ENCODE peak calls at places on chromosomes 2 and 18, in four cellular contexts. D is fibroblast of lung, R is neural progenitor cell, P is IMR-90. Q is an unnamed sample. For H3K27me3, the result is how much of the 10 kb centered on the place peaks cover.

GRCh38 chr2:146624429-146624828 is 1220.4 kb upstream of the ACVR2A start:
- DNase-seq in D (no peak), R (no peak), P (no peak), Q (no peak)

GRCh38 chr18:7221424-7222155 is 9.3 kb upstream of the LRRC30 start:
- DNase-seq in D (peak), R (peak), P (peak), Q (peak)

GRCh38 chr2:10007440-10007839 is 35.9 kb upstream of the KLF11 start:
- DNase-seq in D (peak), R (no peak), P (peak), Q (no peak)

GRCh38 chr2:102193074-102193473 is 6.3 kb downstream of the IL1RL2 start:
- DNase-seq in D (peak), R (no peak), P (peak), Q (peak)

GRCh38 chr2:105894327-105894944 is 149.7 kb downstream of the NCK2 start:
- DNase-seq in D (no peak), R (no peak), P (no peak), Q (no peak)

GRCh38 chr2:213216461-213216860 is 65.0 kb upstream of the IKZF2 start:
- DNase-seq in D (peak), R (no peak), P (peak), Q (peak)

GRCh38 chr2:232354069-232354468 is 24.5 kb upstream of the ALPP start:
- DNase-seq in D (no peak), R (no peak), P (no peak), Q (no peak)

GRCh38 chr18:48452863-48453323 is 43.7 kb upstream of the ZBTB7C start:
- DNase-seq in D (peak), R (peak), P (peak), Q (peak)

GRCh38 chr2:54308186-54308585 is 52.2 kb upstream of the TSPYL6 start:
- DNase-seq in D (peak), R (no peak), P (no peak), Q (no peak)

GRCh38 chr18:8989855-8990254 is 112.6 kb upstream of the NDUFV2 start:
- DNase-seq in D (no peak), R (no peak), P (no peak), Q (peak)

GRCh38 chr2:201872576-201872975 is 66.2 kb downstream of the CDK15 start:
- DNase-seq in D (peak), R (peak), P (no peak), Q (no peak)

GRCh38 chr2:232886632-232887031 is 16.6 kb downstream of the SNORC start:
- DNase-seq in D (no peak), R (no peak), P (no peak), Q (no peak)

GRCh38 chr2:218964041-218964771 is 4.7 kb downstream of the CDK5R2 start:
- DNase-seq in D (peak), R (peak), P (peak), Q (peak)

GRCh38 chr18:23341383-23341782 is 111.7 kb upstream of the RIOK3 start:
- DNase-seq in D (peak), R (no peak), P (peak), Q (peak)

GRCh38 chr2:228039752-228040534 is 141.5 kb downstream of the SPHKAP start:
- DNase-seq in D (no peak), R (peak), P (no peak), Q (peak)

GRCh38 chr2:44295636-44296359 is 20.5 kb downstream of the SLC3A1 start:
- DNase-seq in D (no peak), R (peak), P (no peak), Q (no peak)

GRCh38 chr2:183292028-183292427 is 167.8 kb downstream of the NUP35 start:
- DNase-seq in D (no peak), R (peak), P (no peak), Q (no peak)

GRCh38 chr2:44398243-44398897 is 36.6 kb downstream of the CAMKMT start:
- DNase-seq in D (no peak), R (peak), P (no peak), Q (no peak)

GRCh38 chr2:48601349-48601748 is 16.3 kb upstream of the GTF2A1L start:
- DNase-seq in D (peak), R (peak), P (peak), Q (peak)

GRCh38 chr2:36780231-36780808 is 83.8 kb downstream of the VIT start:
- DNase-seq in D (peak), R (peak), P (peak), Q (peak)

GRCh38 chr2:62874881-62875383 is 169.4 kb downstream of the EHBP1 start:
- DNase-seq in D (no peak), R (no peak), P (no peak), Q (no peak)

GRCh38 chr2:226446406-226447001 is 353.1 kb downstream of the IRS1 start:
- DNase-seq in D (peak), R (no peak), P (peak), Q (no peak)

GRCh38 chr18:48994044-48994651 is 43.4 kb upstream of the SMAD7 start:
- DNase-seq in D (peak), R (no peak), P (peak), Q (no peak)

GRCh38 chr2:108855194-108855593 is 68.6 kb downstream of the CCDC138 start:
- DNase-seq in D (peak), R (no peak), P (peak), Q (peak)

GRCh38 chr2:63881208-63881607 is 39.5 kb downstream of the UGP2 start:
- DNase-seq in D (no peak), R (no peak), P (no peak), Q (no peak)

GRCh38 chr18:62341423-62341920 is 16.4 kb downstream of the TNFRSF11A start:
- DNase-seq in D (no peak), R (no peak), P (no peak), Q (no peak)

GRCh38 chr2:226325541-226325940 is 474.1 kb downstream of the IRS1 start:
- DNase-seq in D (no peak), R (peak), P (no peak), Q (peak)

GRCh38 chr2:70305531-70305930 is 3.7 kb upstream of the FAM136A start:
- DNase-seq in D (no peak), R (no peak), P (no peak), Q (peak)

GRCh38 chr18:45738660-45739059 is 14.7 kb downstream of the SLC14A1 start:
- DNase-seq in D (no peak), R (no peak), P (no peak), Q (no peak)

GRCh38 chr2:111662039-111662740 is 221.8 kb downstream of the ANAPC1 start:
- DNase-seq in D (peak), R (no peak), P (peak), Q (peak)

GRCh38 chr18:71242981-71243380 is 954.1 kb downstream of the SOCS6 start:
- DNase-seq in D (no peak), R (peak), P (no peak), Q (no peak)

GRCh38 chr18:34120294-34120693 is 104.4 kb downstream of the NOL4 start:
- DNase-seq in D (peak), R (no peak), P (no peak), Q (no peak)

GRCh38 chr18:58196164-58196563 is 152.1 kb downstream of the NEDD4L start:
- DNase-seq in D (peak), R (no peak), P (no peak), Q (peak)

DNA sequence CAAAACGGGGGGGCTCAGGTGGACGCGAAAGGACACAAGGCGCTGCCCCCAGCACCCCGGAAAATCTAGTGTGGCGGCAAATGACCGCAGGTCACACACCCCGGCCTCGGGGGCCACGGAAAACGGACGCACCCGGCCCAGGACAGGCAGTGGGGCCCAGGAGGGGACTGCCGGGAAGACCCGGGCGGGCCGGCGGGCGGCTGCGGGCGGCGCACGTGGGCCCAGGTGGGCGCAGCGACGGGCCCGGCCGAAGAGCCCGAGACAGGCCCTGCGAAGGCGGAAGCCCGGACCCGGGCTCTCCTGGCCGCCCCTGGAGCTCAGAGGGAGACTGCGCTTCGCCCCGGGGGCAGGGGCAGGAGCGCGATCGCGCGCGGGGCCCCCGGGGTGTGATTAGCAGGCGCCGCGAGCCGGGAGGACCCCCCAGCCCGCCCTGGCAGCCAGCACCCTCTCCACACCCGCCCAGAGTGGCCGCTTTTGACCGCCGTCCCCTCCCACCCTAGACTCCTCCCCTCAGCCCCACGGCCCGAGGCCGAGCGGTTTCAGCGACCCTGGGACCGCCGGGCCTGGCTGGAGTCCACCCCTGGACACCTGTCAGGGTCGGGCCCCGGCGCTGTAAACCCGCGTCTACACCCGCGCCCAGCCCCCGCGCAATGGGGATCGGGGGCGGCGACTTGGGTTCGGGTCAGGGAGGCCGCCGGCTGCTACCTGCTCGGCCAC is 773 bp downstream of the MBP start:
- DNase-seq in D (no peak), R (peak), P (no peak), Q (peak)
- H3K27me3 ChIP-seq in D (under half), R (half or more), P (under half), Q (under half)

GRCh38 chr2:126042089-126042488 is 613.9 kb upstream of the GYPC start:
- DNase-seq in D (no peak), R (no peak), P (no peak), Q (no peak)
- H2AFZ ChIP-seq in D (no peak), R (no peak), P (no peak), Q (no peak)

DNA sequence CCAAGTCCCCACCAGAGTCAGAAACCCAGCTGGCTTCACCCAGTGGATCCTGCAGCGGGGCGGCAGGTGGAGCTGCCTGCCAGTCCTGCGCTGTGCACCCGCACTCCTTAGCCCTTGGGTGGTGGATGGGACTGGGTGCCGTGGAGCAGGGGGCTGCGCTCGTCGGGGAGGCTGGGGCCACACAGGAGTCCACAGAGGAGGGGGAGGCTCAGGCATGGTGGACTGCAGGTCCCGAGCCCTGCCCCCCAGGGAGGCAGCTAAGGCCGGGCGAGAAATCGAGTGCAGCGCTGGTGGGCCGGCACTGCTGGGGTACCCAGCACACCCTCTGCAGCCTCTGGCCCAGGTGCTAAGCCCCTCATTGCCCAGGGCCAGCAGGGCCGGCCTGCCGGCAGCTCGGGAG is 144.6 kb upstream of the MGAT5 start:
- DNase-seq in D (no peak), R (no peak), P (no peak), Q (no peak)
- TF ChIP-seq CTCF in D (no peak), R (no peak), P (no peak), Q (no peak)

DNA sequence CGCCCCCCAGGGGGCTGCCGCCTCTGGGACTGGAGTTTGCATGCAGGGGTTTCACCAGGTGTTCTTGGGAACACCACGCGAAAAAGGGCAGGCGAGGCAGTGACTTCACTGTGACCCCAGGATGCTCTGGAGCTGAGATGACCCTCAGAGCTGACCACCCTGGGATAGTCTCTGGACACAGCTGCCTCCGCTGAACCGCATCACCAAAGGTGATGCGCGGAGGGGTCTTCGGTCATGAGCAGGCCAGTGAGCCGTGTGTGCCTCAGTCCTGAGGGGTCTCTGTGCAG is 17.5 kb downstream of the GPR35 start:
- DNase-seq in D (no peak), R (no peak), P (no peak), Q (no peak)
- H3K27me3 ChIP-seq in D (under half), R (under half), P (half or more), Q (under half)

Q was measured in mammary epithelial cell.